ENCODE peak calls at places on chromosome 5, in four cellular contexts. S is transverse colon; X is CD4-positive, CD25-positive, alpha-beta regulatory T cell; L is prostate gland. Y is an unnamed sample.

GRCh38 chr5:74919487-74919886 is 53.3 kb upstream of the FAM169A start:
- DNase-seq in S (no peak), X (peak; percentile 34), L (peak; percentile 12), Y (peak; percentile 56)

GRCh38 chr5:120600639-120601038 is 136.5 kb downstream of the PRR16 start:
- DNase-seq in S (no peak), X (no peak), L (no peak), Y (no peak)

GRCh38 chr5:34574976-34575467 is 81.1 kb upstream of the RAI14 start:
- DNase-seq in X (no peak), S (no peak), L (no peak), Y (peak; percentile 18)

GRCh38 chr5:79062431-79062830 is 7.0 kb downstream of the DMGDH start:
- DNase-seq in S (no peak), X (no peak), L (no peak), Y (no peak)

GRCh38 chr5:378976-379742 is 57.6 kb downstream of the AHRR start:
- DNase-seq in S (no peak), X (no peak), L (peak; percentile 1), Y (no peak)

GRCh38 chr5:57745029-57745428 is 262.4 kb upstream of the ACTBL2 start:
- DNase-seq in X (no peak), S (no peak), L (no peak), Y (no peak)

GRCh38 chr5:163569284-163569683 is 63.9 kb downstream of the MAT2B start:
- DNase-seq in L (no peak), S (no peak), X (no peak), Y (peak; percentile 38)

GRCh38 chr5:39547548-39548154 is 122.9 kb upstream of the DAB2 start:
- DNase-seq in L (peak; percentile 39), X (peak; percentile 37), S (peak; percentile 27), Y (peak; percentile 60)

GRCh38 chr5:68344447-68345111 is 129.0 kb downstream of the PIK3R1 start:
- DNase-seq in S (no peak), L (no peak), X (peak; percentile 2), Y (peak; percentile 88)

GRCh38 chr5:121533814-121534213 is 317.9 kb upstream of the FTMT start:
- DNase-seq in X (no peak), S (no peak), L (no peak), Y (no peak)

GRCh38 chr5:81247441-81247972 is 14.4 kb downstream of the CKMT2 start:
- DNase-seq in X (no peak), S (no peak), L (no peak), Y (peak; percentile 7)

GRCh38 chr5:8525835-8526234 is 656.9 kb downstream of the MTRR start:
- DNase-seq in S (no peak), X (no peak), L (no peak), Y (no peak)

GRCh38 chr5:112594060-112594850 is 143.4 kb upstream of the APC start:
- DNase-seq in S (no peak), L (peak; percentile 40), X (no peak), Y (no peak)

GRCh38 chr5:128706269-128706668 is 168.2 kb upstream of the FBN2 start:
- DNase-seq in L (no peak), S (no peak), X (no peak), Y (no peak)

GRCh38 chr5:176547811-176548210 is 1.3 kb upstream of the CDHR2 start:
- DNase-seq in X (no peak), L (no peak), S (peak; percentile 86), Y (peak; percentile 98)

GRCh38 chr5:132363431-132364112 is 5.9 kb upstream of the SLC22A5 start:
- DNase-seq in L (peak; percentile 76), X (no peak), S (no peak), Y (peak; percentile 69)

GRCh38 chr5:172646716-172647285 is 5.7 kb downstream of the NEURL1B start:
- DNase-seq in L (no peak), S (peak; percentile 66), X (no peak), Y (peak; percentile 58)

GRCh38 chr5:28542968-28543367 is 1504.6 kb upstream of the CDH9 start:
- DNase-seq in S (no peak), L (no peak), X (no peak), Y (no peak)

GRCh38 chr5:93926831-93927600 is 185.6 kb upstream of the POU5F2 start:
- DNase-seq in S (no peak), L (no peak), X (no peak), Y (no peak)

GRCh38 chr5:156155638-156156037 is 171.3 kb upstream of the SGCD start:
- DNase-seq in S (peak; percentile 9), X (no peak), L (no peak), Y (peak; percentile 64)

GRCh38 chr5:135741040-135741439 is 93.4 kb upstream of the SLC25A48 start:
- DNase-seq in L (no peak), S (no peak), X (no peak), Y (no peak)

GRCh38 chr5:126354012-126354856 is 69.0 kb upstream of the GRAMD2B start:
- DNase-seq in S (no peak), X (peak; percentile 62), L (no peak), Y (peak; percentile 75)

GRCh38 chr5:54251981-54252380 is 58.4 kb downstream of the ARL15 start:
- DNase-seq in S (no peak), X (no peak), L (no peak), Y (peak; percentile 68)

GRCh38 chr5:598564-598890 is 13.6 kb upstream of the CEP72 start:
- DNase-seq in S (no peak), X (no peak), L (no peak), Y (no peak)

GRCh38 chr5:30908356-30908755 is 285.1 kb upstream of the CDH6 start:
- DNase-seq in X (no peak), S (no peak), L (no peak), Y (no peak)

GRCh38 chr5:143064207-143064606 is 294.0 kb downstream of the ARHGAP26 start:
- DNase-seq in S (no peak), L (no peak), X (no peak), Y (no peak)
- H3K4me1 ChIP-seq in S (peaks cover 61% of the 10 kb centered on the region), L (no peaks in the 10 kb centered on the region), X (no peaks in the 10 kb centered on the region), Y (no peaks in the 10 kb centered on the region)

GRCh38 chr5:173655196-173655797 is 38.8 kb upstream of the BOD1 start:
- DNase-seq in L (no peak), X (no peak), S (no peak), Y (no peak)
- H3K4me3 ChIP-seq in L (no peak overlapping the region), X (no peak overlapping the region), S (no peak overlapping the region), Y (no peak overlapping the region)

DNA sequence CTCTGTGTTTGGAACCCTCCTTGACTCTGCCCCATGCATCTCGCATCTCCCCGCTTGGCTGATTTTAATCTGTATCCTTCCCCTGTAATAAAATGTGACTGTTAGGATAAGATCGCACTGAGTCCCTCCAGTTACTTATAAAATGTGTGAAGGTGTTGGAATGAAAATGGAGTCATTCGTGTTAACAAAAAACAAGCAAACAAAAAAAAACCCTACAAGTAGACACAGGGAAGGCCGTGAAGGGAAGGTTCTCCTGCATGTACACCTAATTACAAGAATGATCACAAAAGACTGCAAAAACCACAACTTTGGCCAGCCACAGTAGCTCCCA is 14.2 kb upstream of the VDAC1 start:
- DNase-seq in L (no peak), S (no peak), X (no peak), Y (no peak)
- H3K4me1 ChIP-seq in L (no peaks in the 10 kb centered on the region), S (peaks cover 54% of the 10 kb centered on the region), X (no peaks in the 10 kb centered on the region), Y (peaks cover 5% of the 10 kb centered on the region)

GRCh38 chr5:83718195-83718825 is 2.3 kb downstream of the HAPLN1 start:
- DNase-seq in X (peak; percentile 22), L (peak; percentile 22), S (peak; percentile 17), Y (peak; percentile 70)

GRCh38 chr5:83720805-83721431 is at the start of gene HAPLN1:
- DNase-seq in L (no peak), S (no peak), X (no peak), Y (no peak)

GRCh38 chr5:83715316-83716060 is 5.2 kb downstream of the HAPLN1 start:
- DNase-seq in S (no peak), X (no peak), L (no peak), Y (no peak)

GRCh38 chr5:83721878-83722779 is 1.5 kb upstream of the HAPLN1 start:
- DNase-seq in L (peak; percentile 27), S (peak; percentile 83), X (no peak), Y (peak; percentile 50)

DNA sequence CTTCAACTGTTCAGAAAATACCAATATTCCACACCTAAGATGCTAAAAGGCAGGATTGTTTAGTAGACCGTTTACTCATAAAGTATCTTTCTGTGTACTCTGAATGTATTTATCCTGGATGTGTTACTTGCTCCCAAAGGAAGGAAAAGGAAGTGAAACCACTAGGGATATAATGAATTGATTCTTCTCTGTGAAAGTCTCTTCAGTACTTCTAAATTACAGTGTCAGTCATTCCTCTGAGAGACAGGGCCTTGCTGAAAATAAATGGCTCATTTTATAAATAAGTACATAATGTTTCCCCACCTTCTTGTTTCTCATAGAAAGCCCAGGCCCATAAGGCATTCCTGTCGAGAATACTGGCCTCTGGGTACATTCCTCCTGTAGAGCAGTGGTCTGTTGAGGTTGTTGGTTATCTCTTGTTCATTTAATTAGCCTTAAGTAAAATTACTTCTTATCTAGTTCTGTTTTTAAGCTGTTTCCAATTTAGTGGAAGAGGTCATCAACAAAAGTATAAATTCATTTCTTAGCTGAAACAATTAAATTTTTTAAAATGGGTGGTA is 1.6 kb downstream of the HAPLN1 start:
- DNase-seq in S (no peak), L (no peak), X (no peak), Y (no peak)
- H3K4me3 ChIP-seq in S (no peak overlapping the region), L (no peak overlapping the region), X (no peak overlapping the region), Y (no peak overlapping the region)

DNA sequence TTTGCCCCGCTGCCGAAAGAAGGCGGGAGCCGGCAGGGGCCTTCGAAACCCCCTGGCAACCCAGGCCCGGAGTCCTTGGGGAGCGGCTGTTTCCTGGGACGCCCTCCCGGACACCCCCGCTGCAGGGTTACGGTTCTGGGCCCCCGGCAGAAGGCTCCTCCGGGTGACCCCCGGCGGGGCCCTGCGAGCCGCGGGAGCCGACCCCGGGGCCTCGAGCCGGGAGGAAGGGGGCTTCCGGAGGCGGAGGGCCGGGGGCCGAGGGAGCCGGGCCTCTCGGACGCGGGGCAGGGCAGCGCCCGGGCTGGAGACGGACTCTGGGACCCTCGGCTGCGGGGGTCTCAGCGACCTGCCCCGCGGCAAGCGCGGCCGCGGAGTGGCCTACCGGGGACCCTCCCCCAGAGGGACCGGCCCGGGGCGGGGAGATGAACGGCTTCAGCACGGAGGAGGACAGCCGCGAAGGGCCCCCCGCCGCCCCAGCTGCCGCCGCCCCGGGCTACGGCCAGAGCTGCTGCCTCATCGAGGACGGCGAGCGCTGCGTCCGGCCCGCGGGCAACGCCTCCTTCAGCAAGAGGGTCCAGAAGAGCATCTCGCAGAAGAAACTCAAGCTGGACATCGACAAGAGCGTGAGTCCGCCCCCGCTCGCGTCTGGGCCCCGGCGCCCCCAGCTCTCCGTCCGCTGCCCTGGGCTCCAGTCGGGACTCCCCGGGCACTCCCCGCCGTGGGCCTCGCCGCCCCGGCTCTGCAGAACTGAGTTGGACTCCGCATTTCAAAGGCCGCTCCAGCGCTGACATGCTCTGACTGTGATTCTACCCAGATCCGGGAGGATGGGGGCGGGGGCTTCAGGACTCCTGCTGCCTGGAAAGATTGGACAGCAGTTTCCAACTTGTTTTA is 631 bp downstream of the SAP30L start:
- DNase-seq in X (peak; percentile 34), L (peak; percentile 43), S (peak; percentile 49), Y (peak; percentile 48)
- H3K4me1 ChIP-seq in X (peaks cover 46% of the 10 kb centered on the region), L (no peaks in the 10 kb centered on the region), S (peaks cover 37% of the 10 kb centered on the region), Y (peaks cover 6% of the 10 kb centered on the region)

Y was measured in small intestine.